ENCODE peak calls at places on chromosomes 11 and 22, in five cellular contexts. Z, R, C, M and T are unnamed samples. For H3K36me3, the result is how much of the 10 kb centered on the place peaks cover.

GRCh38 chr11:10858505-10859360 is 880 bp upstream of the ZBED5 start:
- DNase-seq in Z (no peak), R (no peak), C (peak), M (peak), T (no peak)

GRCh38 chr22:36374603-36375024 is 13.2 kb downstream of the MYH9 start:
- DNase-seq in Z (peak), R (peak), C (peak), M (no peak), T (no peak)

GRCh38 chr11:86497836-86498235 is 123.1 kb downstream of the CCDC81 start:
- DNase-seq in Z (no peak), R (no peak), C (no peak), M (no peak), T (no peak)

GRCh38 chr11:76791861-76792260 is 8.7 kb downstream of the TSKU start:
- DNase-seq in Z (peak), R (peak), C (no peak), M (no peak), T (peak)

GRCh38 chr11:47242596-47243192 is 5.9 kb downstream of the ACP2 start:
- DNase-seq in Z (no peak), R (no peak), C (no peak), M (no peak), T (no peak)

GRCh38 chr11:2217211-2218081 is 45.8 kb upstream of the TH start:
- DNase-seq in Z (no peak), R (no peak), C (no peak), M (no peak), T (no peak)

GRCh38 chr11:110434952-110435779 is 5.4 kb downstream of the FDX1 start:
- DNase-seq in Z (peak), R (no peak), C (no peak), M (no peak), T (no peak)

GRCh38 chr11:898160-898517 is 12.5 kb downstream of the CHID1 start:
- DNase-seq in Z (no peak), R (no peak), C (no peak), M (no peak), T (no peak)

GRCh38 chr11:19719960-19720359 is 7.3 kb downstream of the NAV2 start:
- DNase-seq in Z (no peak), R (no peak), C (no peak), M (no peak), T (no peak)

GRCh38 chr11:10628506-10629236 is 60.2 kb upstream of the LYVE1 start:
- DNase-seq in Z (no peak), R (no peak), C (no peak), M (no peak), T (no peak)

GRCh38 chr22:23673826-23674690 is 16.8 kb upstream of the RGL4 start:
- DNase-seq in Z (no peak), R (no peak), C (no peak), M (no peak), T (no peak)

GRCh38 chr22:25747245-25747944 is 5.4 kb downstream of the MYO18B start:
- DNase-seq in Z (peak), R (peak), C (no peak), M (no peak), T (peak)

GRCh38 chr22:25540128-25540790 is 24.2 kb upstream of the GRK3 start:
- DNase-seq in Z (no peak), R (no peak), C (no peak), M (no peak), T (no peak)

GRCh38 chr22:47071812-47072641 is 309.6 kb downstream of the TBC1D22A start:
- DNase-seq in Z (no peak), R (no peak), C (no peak), M (no peak), T (no peak)

GRCh38 chr11:36672815-36673450 is 74.9 kb upstream of the RAG2 start:
- DNase-seq in Z (peak), R (peak), C (peak), M (no peak), T (peak)

GRCh38 chr11:7609521-7609920 is 63.8 kb downstream of the CYB5R2 start:
- DNase-seq in Z (no peak), R (no peak), C (no peak), M (no peak), T (no peak)

GRCh38 chr11:21711341-21711740 is 481.5 kb upstream of the ANO5 start:
- DNase-seq in Z (no peak), R (no peak), C (no peak), M (no peak), T (no peak)

GRCh38 chr11:47480762-47481161 is 31.8 kb upstream of the RAPSN start:
- DNase-seq in Z (no peak), R (no peak), C (no peak), M (no peak), T (no peak)

GRCh38 chr22:33842421-33843094 is 77.7 kb downstream of the LARGE1 start:
- DNase-seq in Z (no peak), R (no peak), C (no peak), M (no peak), T (no peak)

GRCh38 chr11:34810107-34810562 is 106.0 kb downstream of the APIP start:
- DNase-seq in Z (no peak), R (no peak), C (no peak), M (no peak), T (no peak)

GRCh38 chr22:37999640-38000272 is 15.4 kb upstream of the SOX10 start:
- DNase-seq in Z (peak), R (peak), C (no peak), M (no peak), T (peak)

GRCh38 chr11:116888884-116889549 is 51.6 kb upstream of the APOA1 start:
- DNase-seq in Z (no peak), R (no peak), C (no peak), M (no peak), T (no peak)

GRCh38 chr11:16326679-16327297 is 29.6 kb downstream of the SOX6 start:
- DNase-seq in Z (peak), R (peak), C (no peak), M (no peak), T (peak)

GRCh38 chr11:132307309-132308020 is 937.0 kb downstream of the NTM start:
- DNase-seq in Z (no peak), R (no peak), C (no peak), M (no peak), T (no peak)

GRCh38 chr11:113177596-113178115 is 136.7 kb upstream of the TTC12 start:
- DNase-seq in Z (no peak), R (peak), C (no peak), M (no peak), T (no peak)

GRCh38 chr11:763073-763463 is 14.2 kb downstream of the GATD1 start:
- DNase-seq in Z (peak), R (no peak), C (no peak), M (no peak), T (no peak)

GRCh38 chr11:17313349-17314231 is 37.1 kb downstream of the NUCB2 start:
- DNase-seq in Z (peak), R (no peak), C (no peak), M (no peak), T (no peak)

GRCh38 chr22:26756675-26757293 is 99.4 kb downstream of the MIAT start:
- DNase-seq in Z (peak), R (peak), C (no peak), M (peak), T (peak)

GRCh38 chr22:27668828-27669797 is 132.4 kb downstream of the MN1 start:
- DNase-seq in Z (no peak), R (peak), C (no peak), M (peak), T (peak)

GRCh38 chr22:32244547-32244946 is 10.6 kb downstream of the SLC5A4 start:
- DNase-seq in Z (no peak), R (no peak), C (no peak), M (no peak), T (no peak)

GRCh38 chr11:44127130-44127529 is 31.7 kb downstream of the EXT2 start:
- DNase-seq in Z (no peak), R (no peak), C (no peak), M (no peak), T (no peak)

GRCh38 chr11:64935634-64936081 is at the start of gene GPHA2:
- DNase-seq in Z (no peak), R (peak), C (no peak), M (no peak), T (no peak)

GRCh38 chr22:27480487-27480886 is 321.1 kb downstream of the MN1 start:
- DNase-seq in Z (no peak), R (no peak), C (no peak), M (no peak), T (no peak)

GRCh38 chr11:130478204-130478701 is 29.8 kb downstream of the ADAMTS15 start:
- DNase-seq in Z (peak), R (peak), C (no peak), M (peak), T (peak)

GRCh38 chr11:96014234-96014633 is 90.3 kb upstream of the MTMR2 start:
- DNase-seq in Z (peak), R (peak), C (peak), M (no peak), T (peak)

GRCh38 chr11:106088896-106089295 is 11.4 kb downstream of the AASDHPPT start:
- DNase-seq in Z (no peak), R (peak), C (no peak), M (no peak), T (peak)

GRCh38 chr11:122709042-122709760 is 53.7 kb downstream of the UBASH3B start:
- DNase-seq in Z (peak), R (peak), C (no peak), M (no peak), T (peak)
- H3K4me3 ChIP-seq in Z (no peak), R (no peak), C (no peak), M (no peak), T (no peak)

GRCh38 chr22:30420401-30421178 is 5.0 kb upstream of the MTFP1 start:
- DNase-seq in Z (peak), R (peak), C (no peak), M (no peak), T (peak)
- H3K36me3 ChIP-seq in Z (under half), R (under half), C (under half), M (under half), T (under half)

GRCh38 chr22:19764636-19765476 is 4.3 kb downstream of the TBX1 start:
- DNase-seq in Z (no peak), R (no peak), C (no peak), M (no peak), T (no peak)

GRCh38 chr22:19765477-19766234 is 5.1 kb downstream of the TBX1 start:
- DNase-seq in Z (no peak), R (no peak), C (no peak), M (peak), T (no peak)

GRCh38 chr22:19767427-19768380 is 7.1 kb downstream of the TBX1 start:
- DNase-seq in Z (no peak), R (no peak), C (no peak), M (peak), T (no peak)

GRCh38 chr22:19766235-19766505 is 5.6 kb downstream of the TBX1 start:
- DNase-seq in Z (no peak), R (no peak), C (no peak), M (no peak), T (no peak)

DNA sequence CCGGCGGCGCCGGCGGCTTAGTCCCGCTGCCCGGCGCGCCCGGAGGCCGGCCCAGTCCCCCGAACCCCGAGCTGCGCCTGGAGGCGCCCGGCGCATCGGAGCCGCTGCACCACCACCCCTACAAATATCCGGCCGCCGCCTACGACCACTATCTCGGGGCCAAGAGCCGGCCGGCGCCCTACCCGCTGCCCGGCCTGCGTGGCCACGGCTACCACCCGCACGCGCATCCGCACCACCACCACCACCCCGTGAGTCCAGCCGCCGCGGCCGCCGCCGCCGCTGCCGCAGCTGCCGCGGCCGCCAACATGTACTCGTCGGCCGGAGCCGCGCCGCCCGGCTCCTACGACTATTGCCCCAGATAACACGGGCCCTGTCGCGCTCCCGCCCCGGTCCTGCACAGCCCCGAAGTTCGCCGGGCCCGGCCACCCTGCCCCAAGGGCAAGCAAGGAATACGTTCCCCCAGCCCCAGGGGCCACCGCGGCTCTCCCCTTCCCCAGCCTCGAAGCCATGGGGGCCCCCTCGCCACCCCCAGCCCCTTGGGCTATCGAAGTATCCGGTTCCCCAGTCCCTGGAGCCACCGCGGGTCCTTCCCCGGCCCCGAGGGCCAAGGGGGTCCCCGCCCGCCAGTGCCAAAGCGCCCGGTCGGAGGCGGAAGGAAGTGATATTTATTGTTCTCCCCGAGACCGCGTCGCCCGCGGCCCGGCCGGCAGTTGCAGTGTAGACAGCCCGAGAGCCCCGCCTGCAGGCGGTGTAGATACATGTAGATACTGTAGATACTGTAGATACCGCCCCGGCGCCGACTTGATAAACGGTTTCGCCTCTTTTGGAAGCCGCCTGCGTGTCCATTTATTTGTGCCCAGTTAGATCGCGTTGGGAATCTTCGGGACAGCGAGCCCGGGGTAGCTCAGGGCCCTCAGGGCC is 6.2 kb downstream of the TBX1 start:
- DNase-seq in Z (no peak), R (no peak), C (no peak), M (peak), T (peak)
- H3K4me3 ChIP-seq in Z (peak), R (no peak), C (no peak), M (peak), T (no peak)

GRCh38 chr11:59218893-59219292 is 6.2 kb upstream of the MPEG1 start:
- DNase-seq in Z (no peak), R (no peak), C (no peak), M (no peak), T (no peak)

GRCh38 chr11:59212744-59213573 is at the start of gene MPEG1:
- DNase-seq in Z (no peak), R (no peak), C (no peak), M (no peak), T (no peak)

GRCh38 chr11:59219836-59220235 is 7.1 kb upstream of the MPEG1 start:
- DNase-seq in Z (no peak), R (no peak), C (no peak), M (no peak), T (no peak)

GRCh38 chr11:59214141-59214893 is 1.6 kb upstream of the MPEG1 start:
- DNase-seq in Z (no peak), R (no peak), C (no peak), M (no peak), T (no peak)

GRCh38 chr11:59216654-59217640 is 4.2 kb upstream of the MPEG1 start:
- DNase-seq in Z (peak), R (no peak), C (no peak), M (no peak), T (no peak)
- H3K36me3 ChIP-seq in Z (under half), R (under half), C (under half), M (under half), T (under half)

GRCh38 chr11:114301088-114301487 is 4.9 kb downstream of the NNMT start:
- DNase-seq in Z (no peak), R (no peak), C (no peak), M (no peak), T (no peak)
- H3K4me3 ChIP-seq in Z (no peak), R (peak), C (no peak), M (no peak), T (peak)

GRCh38 chr11:67286621-67287333 is 2.3 kb upstream of the ANKRD13D start:
- DNase-seq in Z (no peak), R (no peak), C (no peak), M (peak), T (no peak)
- H3K36me3 ChIP-seq in Z (under half), R (under half), C (under half), M (under half), T (half or more)